ENCODE peak calls at places on chromosome 18, in eight cellular contexts. Y, T, K, F, R, V, E and G are unnamed samples.

GRCh38 chr18:24497052-24497754 is 36.8 kb downstream of the HRH4 start:
- DNase-seq in Y (no peak), T (no peak), K (no peak), F (no peak), R (no peak), V (no peak), E (no peak), G (no peak)

GRCh38 chr18:32618501-32618985 is 147.9 kb upstream of the GAREM1 start:
- DNase-seq in Y (no peak), T (no peak), K (no peak), F (no peak), R (no peak), V (no peak), E (no peak), G (no peak)

GRCh38 chr18:37578886-37579513 is 13.4 kb upstream of the CELF4 start:
- DNase-seq in Y (peak), T (no peak), K (no peak), F (no peak), R (peak), V (no peak), E (no peak), G (peak)

GRCh38 chr18:45540146-45540545 is 75.1 kb upstream of the SLC14A2 start:
- DNase-seq in Y (no peak), T (no peak), K (peak), F (no peak), R (no peak), V (no peak), E (no peak), G (peak)

GRCh38 chr18:24488824-24489493 is 28.5 kb downstream of the HRH4 start:
- DNase-seq in Y (peak), T (no peak), K (no peak), F (peak), R (peak), V (no peak), E (peak), G (no peak)

GRCh38 chr18:61589724-61590065 is 256.5 kb downstream of the CDH20 start:
- DNase-seq in Y (no peak), T (no peak), K (no peak), F (no peak), R (no peak), V (no peak), E (no peak), G (no peak)

GRCh38 chr18:35143615-35144596 is 96.9 kb upstream of the ZNF397 start:
- DNase-seq in Y (peak), T (peak), K (no peak), F (peak), R (peak), V (no peak), E (peak), G (no peak)

GRCh38 chr18:27378396-27379094 is 193.4 kb upstream of the CHST9 start:
- DNase-seq in Y (no peak), T (no peak), K (no peak), F (no peak), R (no peak), V (no peak), E (no peak), G (no peak)